ENCODE peak calls at places on chromosomes 13 and 19, in ten cellular contexts. One of them, this sample, is unnamed.

GRCh38 chr13:26022538-26023292 is 29.1 kb downstream of the SHISA2 start:
- DNase-seq in AG09319: peak; percentile 12
- DNase-seq in tibial nerve: no peak
- DNase-seq in activated CD8-positive, alpha-beta memory T cell treated with anti-CD3 and anti-CD28 coated beads for 1 hour: no peak
- DNase-seq in COR-L47: no peak
- DNase-seq in stimulated activated CD8-positive, alpha-beta memory T cell treated with anti-CD3 and anti-CD28 coated beads, Interleukin-15, amount 100 ng/mL, for 1 hour: no peak
- DNase-seq in T-helper 9 cell: no peak
- DNase-seq in osteoblast: peak; percentile 88
- DNase-seq in amniotic stem cell: peak; percentile 56
- DNase-seq in HTR-8/SVneo: peak; percentile 74
- DNase-seq in this sample: peak; percentile 85

GRCh38 chr13:52159159-52159982 is at the start of gene NEK3:
- DNase-seq in AG09319: no peak
- DNase-seq in COR-L47: peak; percentile 49
- DNase-seq in stimulated activated CD8-positive, alpha-beta memory T cell treated with anti-CD3 and anti-CD28 coated beads, Interleukin-15, amount 100 ng/mL, for 1 hour: peak; percentile 14
- DNase-seq in T-helper 9 cell: peak; percentile 29
- DNase-seq in osteoblast: peak; percentile 92
- DNase-seq in amniotic stem cell: no peak
- DNase-seq in HTR-8/SVneo: peak; percentile 52
- DNase-seq in tibial nerve: peak; percentile 41
- DNase-seq in activated CD8-positive, alpha-beta memory T cell treated with anti-CD3 and anti-CD28 coated beads for 1 hour: no peak
- DNase-seq in this sample: peak; percentile 54

GRCh38 chr19:44955500-44956439 is 590 bp downstream of the CLPTM1 start:
- DNase-seq in osteoblast: no peak
- DNase-seq in COR-L47: no peak
- DNase-seq in activated CD8-positive, alpha-beta memory T cell treated with anti-CD3 and anti-CD28 coated beads for 1 hour: no peak
- DNase-seq in AG09319: no peak
- DNase-seq in stimulated activated CD8-positive, alpha-beta memory T cell treated with anti-CD3 and anti-CD28 coated beads, Interleukin-15, amount 100 ng/mL, for 1 hour: no peak
- DNase-seq in HTR-8/SVneo: no peak
- DNase-seq in T-helper 9 cell: no peak
- DNase-seq in tibial nerve: no peak
- DNase-seq in amniotic stem cell: no peak
- DNase-seq in this sample: no peak

GRCh38 chr13:30862707-30863106 is 43.4 kb upstream of the MEDAG start:
- DNase-seq in HTR-8/SVneo: no peak
- DNase-seq in amniotic stem cell: no peak
- DNase-seq in T-helper 9 cell: no peak
- DNase-seq in COR-L47: no peak
- DNase-seq in AG09319: no peak
- DNase-seq in activated CD8-positive, alpha-beta memory T cell treated with anti-CD3 and anti-CD28 coated beads for 1 hour: no peak
- DNase-seq in stimulated activated CD8-positive, alpha-beta memory T cell treated with anti-CD3 and anti-CD28 coated beads, Interleukin-15, amount 100 ng/mL, for 1 hour: no peak
- DNase-seq in tibial nerve: no peak
- DNase-seq in osteoblast: peak; percentile 71
- DNase-seq in this sample: peak; percentile 6

GRCh38 chr13:103351035-103351828 is 285.0 kb upstream of the SLC10A2 start:
- DNase-seq in AG09319: no peak
- DNase-seq in amniotic stem cell: no peak
- DNase-seq in HTR-8/SVneo: peak; percentile 13
- DNase-seq in osteoblast: no peak
- DNase-seq in activated CD8-positive, alpha-beta memory T cell treated with anti-CD3 and anti-CD28 coated beads for 1 hour: no peak
- DNase-seq in T-helper 9 cell: no peak
- DNase-seq in stimulated activated CD8-positive, alpha-beta memory T cell treated with anti-CD3 and anti-CD28 coated beads, Interleukin-15, amount 100 ng/mL, for 1 hour: no peak
- DNase-seq in tibial nerve: no peak
- DNase-seq in COR-L47: no peak
- DNase-seq in this sample: no peak

GRCh38 chr19:16920816-16921529 is 32.2 kb downstream of the F2RL3 start:
- DNase-seq in AG09319: no peak
- DNase-seq in stimulated activated CD8-positive, alpha-beta memory T cell treated with anti-CD3 and anti-CD28 coated beads, Interleukin-15, amount 100 ng/mL, for 1 hour: no peak
- DNase-seq in HTR-8/SVneo: no peak
- DNase-seq in COR-L47: no peak
- DNase-seq in osteoblast: peak; percentile 88
- DNase-seq in amniotic stem cell: no peak
- DNase-seq in tibial nerve: no peak
- DNase-seq in T-helper 9 cell: no peak
- DNase-seq in activated CD8-positive, alpha-beta memory T cell treated with anti-CD3 and anti-CD28 coated beads for 1 hour: no peak
- DNase-seq in this sample: no peak

GRCh38 chr13:48532146-48532472 is 771 bp downstream of the RCBTB2 start:
- DNase-seq in HTR-8/SVneo: no peak
- DNase-seq in stimulated activated CD8-positive, alpha-beta memory T cell treated with anti-CD3 and anti-CD28 coated beads, Interleukin-15, amount 100 ng/mL, for 1 hour: no peak
- DNase-seq in activated CD8-positive, alpha-beta memory T cell treated with anti-CD3 and anti-CD28 coated beads for 1 hour: no peak
- DNase-seq in amniotic stem cell: peak; percentile 2
- DNase-seq in T-helper 9 cell: no peak
- DNase-seq in AG09319: peak; percentile 15
- DNase-seq in osteoblast: no peak
- DNase-seq in tibial nerve: peak; percentile 39
- DNase-seq in COR-L47: no peak
- DNase-seq in this sample: no peak

GRCh38 chr13:45951724-45952123 is 100.2 kb upstream of the SIAH3 start:
- DNase-seq in activated CD8-positive, alpha-beta memory T cell treated with anti-CD3 and anti-CD28 coated beads for 1 hour: no peak
- DNase-seq in tibial nerve: no peak
- DNase-seq in T-helper 9 cell: no peak
- DNase-seq in HTR-8/SVneo: no peak
- DNase-seq in stimulated activated CD8-positive, alpha-beta memory T cell treated with anti-CD3 and anti-CD28 coated beads, Interleukin-15, amount 100 ng/mL, for 1 hour: no peak
- DNase-seq in osteoblast: no peak
- DNase-seq in COR-L47: no peak
- DNase-seq in AG09319: no peak
- DNase-seq in amniotic stem cell: no peak
- DNase-seq in this sample: no peak

GRCh38 chr13:28489536-28489935 is 5.4 kb downstream of the FLT1 start:
- DNase-seq in HTR-8/SVneo: no peak
- DNase-seq in COR-L47: no peak
- DNase-seq in osteoblast: no peak
- DNase-seq in AG09319: peak; percentile 57
- DNase-seq in amniotic stem cell: no peak
- DNase-seq in T-helper 9 cell: no peak
- DNase-seq in stimulated activated CD8-positive, alpha-beta memory T cell treated with anti-CD3 and anti-CD28 coated beads, Interleukin-15, amount 100 ng/mL, for 1 hour: no peak
- DNase-seq in activated CD8-positive, alpha-beta memory T cell treated with anti-CD3 and anti-CD28 coated beads for 1 hour: no peak
- DNase-seq in tibial nerve: no peak
- DNase-seq in this sample: no peak

GRCh38 chr13:51643882-51644281 is 59.6 kb downstream of the WDFY2 start:
- DNase-seq in stimulated activated CD8-positive, alpha-beta memory T cell treated with anti-CD3 and anti-CD28 coated beads, Interleukin-15, amount 100 ng/mL, for 1 hour: no peak
- DNase-seq in COR-L47: no peak
- DNase-seq in T-helper 9 cell: no peak
- DNase-seq in osteoblast: peak; percentile 51
- DNase-seq in tibial nerve: no peak
- DNase-seq in activated CD8-positive, alpha-beta memory T cell treated with anti-CD3 and anti-CD28 coated beads for 1 hour: no peak
- DNase-seq in AG09319: peak; percentile 69
- DNase-seq in amniotic stem cell: peak; percentile 76
- DNase-seq in HTR-8/SVneo: peak; percentile 54
- DNase-seq in this sample: no peak

GRCh38 chr19:7421941-7422744 is 66.7 kb downstream of the PEX11G start:
- DNase-seq in T-helper 9 cell: no peak
- DNase-seq in osteoblast: no peak
- DNase-seq in HTR-8/SVneo: no peak
- DNase-seq in amniotic stem cell: no peak
- DNase-seq in activated CD8-positive, alpha-beta memory T cell treated with anti-CD3 and anti-CD28 coated beads for 1 hour: no peak
- DNase-seq in AG09319: no peak
- DNase-seq in COR-L47: no peak
- DNase-seq in tibial nerve: no peak
- DNase-seq in stimulated activated CD8-positive, alpha-beta memory T cell treated with anti-CD3 and anti-CD28 coated beads, Interleukin-15, amount 100 ng/mL, for 1 hour: no peak
- DNase-seq in this sample: no peak

GRCh38 chr13:100508996-100509395 is 79.6 kb downstream of the GGACT start:
- DNase-seq in osteoblast: no peak
- DNase-seq in amniotic stem cell: no peak
- DNase-seq in T-helper 9 cell: no peak
- DNase-seq in tibial nerve: no peak
- DNase-seq in AG09319: no peak
- DNase-seq in COR-L47: no peak
- DNase-seq in HTR-8/SVneo: no peak
- DNase-seq in activated CD8-positive, alpha-beta memory T cell treated with anti-CD3 and anti-CD28 coated beads for 1 hour: no peak
- DNase-seq in stimulated activated CD8-positive, alpha-beta memory T cell treated with anti-CD3 and anti-CD28 coated beads, Interleukin-15, amount 100 ng/mL, for 1 hour: no peak
- DNase-seq in this sample: peak; percentile 90

GRCh38 chr19:15962319-15962718 is 13.5 kb downstream of the OR10H4 start:
- DNase-seq in osteoblast: no peak
- DNase-seq in T-helper 9 cell: no peak
- DNase-seq in amniotic stem cell: no peak
- DNase-seq in AG09319: no peak
- DNase-seq in COR-L47: no peak
- DNase-seq in tibial nerve: no peak
- DNase-seq in stimulated activated CD8-positive, alpha-beta memory T cell treated with anti-CD3 and anti-CD28 coated beads, Interleukin-15, amount 100 ng/mL, for 1 hour: no peak
- DNase-seq in activated CD8-positive, alpha-beta memory T cell treated with anti-CD3 and anti-CD28 coated beads for 1 hour: no peak
- DNase-seq in HTR-8/SVneo: no peak
- DNase-seq in this sample: no peak

GRCh38 chr19:55373993-55374757 is 2.5 kb upstream of the TMEM190 start:
- DNase-seq in COR-L47: no peak
- DNase-seq in stimulated activated CD8-positive, alpha-beta memory T cell treated with anti-CD3 and anti-CD28 coated beads, Interleukin-15, amount 100 ng/mL, for 1 hour: no peak
- DNase-seq in AG09319: no peak
- DNase-seq in T-helper 9 cell: no peak
- DNase-seq in osteoblast: peak; percentile 95
- DNase-seq in amniotic stem cell: no peak
- DNase-seq in tibial nerve: no peak
- DNase-seq in activated CD8-positive, alpha-beta memory T cell treated with anti-CD3 and anti-CD28 coated beads for 1 hour: no peak
- DNase-seq in HTR-8/SVneo: peak; percentile 75
- DNase-seq in this sample: no peak

GRCh38 chr13:84430441-84430840 is 548.2 kb upstream of the SLITRK1 start:
- DNase-seq in tibial nerve: no peak
- DNase-seq in activated CD8-positive, alpha-beta memory T cell treated with anti-CD3 and anti-CD28 coated beads for 1 hour: no peak
- DNase-seq in COR-L47: peak; percentile 23
- DNase-seq in osteoblast: peak; percentile 30
- DNase-seq in stimulated activated CD8-positive, alpha-beta memory T cell treated with anti-CD3 and anti-CD28 coated beads, Interleukin-15, amount 100 ng/mL, for 1 hour: no peak
- DNase-seq in amniotic stem cell: peak; percentile 49
- DNase-seq in HTR-8/SVneo: peak; percentile 13
- DNase-seq in T-helper 9 cell: no peak
- DNase-seq in AG09319: no peak
- DNase-seq in this sample: no peak

GRCh38 chr13:95524270-95524901 is 28.1 kb upstream of the CLDN10 start:
- DNase-seq in COR-L47: no peak
- DNase-seq in T-helper 9 cell: no peak
- DNase-seq in osteoblast: no peak
- DNase-seq in activated CD8-positive, alpha-beta memory T cell treated with anti-CD3 and anti-CD28 coated beads for 1 hour: no peak
- DNase-seq in tibial nerve: no peak
- DNase-seq in stimulated activated CD8-positive, alpha-beta memory T cell treated with anti-CD3 and anti-CD28 coated beads, Interleukin-15, amount 100 ng/mL, for 1 hour: no peak
- DNase-seq in AG09319: no peak
- DNase-seq in HTR-8/SVneo: no peak
- DNase-seq in amniotic stem cell: no peak
- DNase-seq in this sample: no peak

GRCh38 chr19:53868892-53869804 is 1.5 kb downstream of the MYADM start:
- DNase-seq in HTR-8/SVneo: peak; percentile 79
- DNase-seq in T-helper 9 cell: peak; percentile 85
- DNase-seq in stimulated activated CD8-positive, alpha-beta memory T cell treated with anti-CD3 and anti-CD28 coated beads, Interleukin-15, amount 100 ng/mL, for 1 hour: peak; percentile 69
- DNase-seq in AG09319: peak; percentile 78
- DNase-seq in activated CD8-positive, alpha-beta memory T cell treated with anti-CD3 and anti-CD28 coated beads for 1 hour: peak; percentile 67
- DNase-seq in tibial nerve: peak; percentile 70
- DNase-seq in COR-L47: no peak
- DNase-seq in osteoblast: peak; percentile 98
- DNase-seq in amniotic stem cell: peak; percentile 83
- DNase-seq in this sample: peak; percentile 42

GRCh38 chr13:79281335-79281734 is 124.7 kb downstream of the RBM26 start:
- DNase-seq in T-helper 9 cell: no peak
- DNase-seq in osteoblast: no peak
- DNase-seq in HTR-8/SVneo: no peak
- DNase-seq in stimulated activated CD8-positive, alpha-beta memory T cell treated with anti-CD3 and anti-CD28 coated beads, Interleukin-15, amount 100 ng/mL, for 1 hour: no peak
- DNase-seq in COR-L47: peak; percentile 75
- DNase-seq in tibial nerve: no peak
- DNase-seq in activated CD8-positive, alpha-beta memory T cell treated with anti-CD3 and anti-CD28 coated beads for 1 hour: no peak
- DNase-seq in amniotic stem cell: no peak
- DNase-seq in AG09319: no peak
- DNase-seq in this sample: no peak

GRCh38 chr19:18730885-18731513 is 47.5 kb downstream of the CRTC1 start:
- DNase-seq in osteoblast: peak; percentile 58
- DNase-seq in HTR-8/SVneo: no peak
- DNase-seq in activated CD8-positive, alpha-beta memory T cell treated with anti-CD3 and anti-CD28 coated beads for 1 hour: no peak
- DNase-seq in T-helper 9 cell: no peak
- DNase-seq in stimulated activated CD8-positive, alpha-beta memory T cell treated with anti-CD3 and anti-CD28 coated beads, Interleukin-15, amount 100 ng/mL, for 1 hour: no peak
- DNase-seq in COR-L47: no peak
- DNase-seq in tibial nerve: no peak
- DNase-seq in AG09319: no peak
- DNase-seq in amniotic stem cell: no peak
- DNase-seq in this sample: no peak

GRCh38 chr19:6030214-6030507 is 52.2 kb upstream of the RANBP3 start:
- DNase-seq in tibial nerve: no peak
- DNase-seq in osteoblast: peak; percentile 82
- DNase-seq in T-helper 9 cell: no peak
- DNase-seq in AG09319: peak; percentile 45
- DNase-seq in activated CD8-positive, alpha-beta memory T cell treated with anti-CD3 and anti-CD28 coated beads for 1 hour: no peak
- DNase-seq in HTR-8/SVneo: no peak
- DNase-seq in stimulated activated CD8-positive, alpha-beta memory T cell treated with anti-CD3 and anti-CD28 coated beads, Interleukin-15, amount 100 ng/mL, for 1 hour: no peak
- DNase-seq in amniotic stem cell: no peak
- DNase-seq in COR-L47: no peak
- DNase-seq in this sample: no peak

GRCh38 chr19:49802836-49803528 is 10.1 kb downstream of the FUZ start:
- DNase-seq in T-helper 9 cell: no peak
- DNase-seq in osteoblast: peak; percentile 63
- DNase-seq in AG09319: no peak
- DNase-seq in HTR-8/SVneo: no peak
- DNase-seq in stimulated activated CD8-positive, alpha-beta memory T cell treated with anti-CD3 and anti-CD28 coated beads, Interleukin-15, amount 100 ng/mL, for 1 hour: no peak
- DNase-seq in tibial nerve: no peak
- DNase-seq in COR-L47: no peak
- DNase-seq in amniotic stem cell: no peak
- DNase-seq in activated CD8-positive, alpha-beta memory T cell treated with anti-CD3 and anti-CD28 coated beads for 1 hour: no peak
- DNase-seq in this sample: no peak

GRCh38 chr13:102757006-102757405 is 16.6 kb downstream of the TEX30 start:
- DNase-seq in tibial nerve: no peak
- DNase-seq in COR-L47: no peak
- DNase-seq in AG09319: no peak
- DNase-seq in activated CD8-positive, alpha-beta memory T cell treated with anti-CD3 and anti-CD28 coated beads for 1 hour: no peak
- DNase-seq in stimulated activated CD8-positive, alpha-beta memory T cell treated with anti-CD3 and anti-CD28 coated beads, Interleukin-15, amount 100 ng/mL, for 1 hour: no peak
- DNase-seq in osteoblast: no peak
- DNase-seq in HTR-8/SVneo: no peak
- DNase-seq in T-helper 9 cell: no peak
- DNase-seq in amniotic stem cell: no peak
- DNase-seq in this sample: no peak

GRCh38 chr13:21079206-21079605 is 17.8 kb upstream of the LATS2 start:
- DNase-seq in COR-L47: no peak
- DNase-seq in AG09319: no peak
- DNase-seq in stimulated activated CD8-positive, alpha-beta memory T cell treated with anti-CD3 and anti-CD28 coated beads, Interleukin-15, amount 100 ng/mL, for 1 hour: no peak
- DNase-seq in T-helper 9 cell: no peak
- DNase-seq in tibial nerve: no peak
- DNase-seq in HTR-8/SVneo: no peak
- DNase-seq in osteoblast: no peak
- DNase-seq in activated CD8-positive, alpha-beta memory T cell treated with anti-CD3 and anti-CD28 coated beads for 1 hour: no peak
- DNase-seq in amniotic stem cell: no peak
- DNase-seq in this sample: no peak

GRCh38 chr13:79353698-79354097 is 52.4 kb downstream of the RBM26 start:
- DNase-seq in COR-L47: no peak
- DNase-seq in T-helper 9 cell: no peak
- DNase-seq in osteoblast: no peak
- DNase-seq in activated CD8-positive, alpha-beta memory T cell treated with anti-CD3 and anti-CD28 coated beads for 1 hour: no peak
- DNase-seq in amniotic stem cell: no peak
- DNase-seq in AG09319: no peak
- DNase-seq in tibial nerve: no peak
- DNase-seq in stimulated activated CD8-positive, alpha-beta memory T cell treated with anti-CD3 and anti-CD28 coated beads, Interleukin-15, amount 100 ng/mL, for 1 hour: no peak
- DNase-seq in HTR-8/SVneo: no peak
- DNase-seq in this sample: no peak

GRCh38 chr13:89468081-89468480 is 1796.9 kb downstream of the SLITRK5 start:
- DNase-seq in COR-L47: no peak
- DNase-seq in AG09319: no peak
- DNase-seq in stimulated activated CD8-positive, alpha-beta memory T cell treated with anti-CD3 and anti-CD28 coated beads, Interleukin-15, amount 100 ng/mL, for 1 hour: no peak
- DNase-seq in T-helper 9 cell: no peak
- DNase-seq in osteoblast: no peak
- DNase-seq in amniotic stem cell: no peak
- DNase-seq in activated CD8-positive, alpha-beta memory T cell treated with anti-CD3 and anti-CD28 coated beads for 1 hour: no peak
- DNase-seq in HTR-8/SVneo: no peak
- DNase-seq in tibial nerve: no peak
- DNase-seq in this sample: no peak

GRCh38 chr19:44718441-44719261 is 19.7 kb downstream of the CEACAM16 start:
- DNase-seq in HTR-8/SVneo: peak; percentile 58
- DNase-seq in activated CD8-positive, alpha-beta memory T cell treated with anti-CD3 and anti-CD28 coated beads for 1 hour: no peak
- DNase-seq in COR-L47: peak; percentile 27
- DNase-seq in T-helper 9 cell: no peak
- DNase-seq in tibial nerve: peak; percentile 45
- DNase-seq in stimulated activated CD8-positive, alpha-beta memory T cell treated with anti-CD3 and anti-CD28 coated beads, Interleukin-15, amount 100 ng/mL, for 1 hour: no peak
- DNase-seq in amniotic stem cell: no peak
- DNase-seq in osteoblast: peak; percentile 79
- DNase-seq in AG09319: no peak
- DNase-seq in this sample: no peak

GRCh38 chr19:2170219-2170618 is 6.5 kb downstream of the DOT1L start:
- DNase-seq in COR-L47: no peak
- DNase-seq in stimulated activated CD8-positive, alpha-beta memory T cell treated with anti-CD3 and anti-CD28 coated beads, Interleukin-15, amount 100 ng/mL, for 1 hour: no peak
- DNase-seq in tibial nerve: no peak
- DNase-seq in T-helper 9 cell: no peak
- DNase-seq in HTR-8/SVneo: no peak
- DNase-seq in osteoblast: peak; percentile 38
- DNase-seq in activated CD8-positive, alpha-beta memory T cell treated with anti-CD3 and anti-CD28 coated beads for 1 hour: no peak
- DNase-seq in AG09319: no peak
- DNase-seq in amniotic stem cell: no peak
- DNase-seq in this sample: no peak

GRCh38 chr19:40804783-40805242 is 5.8 kb downstream of the EGLN2 start:
- DNase-seq in AG09319: no peak
- DNase-seq in stimulated activated CD8-positive, alpha-beta memory T cell treated with anti-CD3 and anti-CD28 coated beads, Interleukin-15, amount 100 ng/mL, for 1 hour: no peak
- DNase-seq in T-helper 9 cell: no peak
- DNase-seq in tibial nerve: no peak
- DNase-seq in HTR-8/SVneo: no peak
- DNase-seq in amniotic stem cell: no peak
- DNase-seq in activated CD8-positive, alpha-beta memory T cell treated with anti-CD3 and anti-CD28 coated beads for 1 hour: no peak
- DNase-seq in COR-L47: no peak
- DNase-seq in osteoblast: peak; percentile 68
- DNase-seq in this sample: no peak